ENCODE peak calls at places on chromosomes 4 and X, in five cellular contexts. M is pancreas, C is body of pancreas, L is A673, Y is left lung. F is an unnamed sample.

GRCh38 chr4:101101072-101101471 is 246.3 kb downstream of the PPP3CA start:
- DNase-seq in M (no peak), C (no peak), L (peak; percentile 39), Y (no peak), F (no peak)

GRCh38 chr4:187172340-187172761 is 448.7 kb upstream of the FAT1 start:
- DNase-seq in M (no peak), C (no peak), L (no peak), Y (no peak), F (no peak)

GRCh38 chr4:10504510-10504909 is 47.3 kb upstream of the ZNF518B start:
- DNase-seq in M (no peak), C (no peak), L (no peak), Y (no peak), F (no peak)

GRCh38 chr4:30001628-30002027 is 718.5 kb upstream of the PCDH7 start:
- DNase-seq in M (no peak), C (no peak), L (no peak), Y (no peak), F (no peak)

GRCh38 chr4:76219299-76220055 is 5.9 kb upstream of the SCARB2 start:
- DNase-seq in M (no peak), C (no peak), L (no peak), Y (no peak), F (no peak)

GRCh38 chr4:168569066-168569908 is 72.4 kb downstream of the PALLD start:
- DNase-seq in M (peak; percentile 31), C (peak; percentile 52), L (peak; percentile 65), Y (no peak), F (no peak)

GRCh38 chr4:179626687-179627086 is 2184.4 kb upstream of the AGA start:
- DNase-seq in M (no peak), C (no peak), L (no peak), Y (no peak), F (no peak)

GRCh38 chrX:49761481-49761880 is 65.7 kb upstream of the PAGE1 start:
- DNase-seq in M (no peak), C (no peak), L (peak; percentile 34), Y (no peak), F (no peak)

GRCh38 chrX:66021758-66022741 is 17.8 kb downstream of the VSIG4 start:
- DNase-seq in M (no peak), C (no peak), L (no peak), Y (no peak), F (no peak)

GRCh38 chr4:112645541-112646329 is 8.8 kb downstream of the LARP7 start:
- DNase-seq in M (no peak), C (no peak), L (no peak), Y (no peak), F (no peak)

GRCh38 chrX:44244008-44244407 is 99.5 kb downstream of the EFHC2 start:
- DNase-seq in M (no peak), C (no peak), L (peak; percentile 72), Y (no peak), F (no peak)

GRCh38 chr4:184282251-184282713 is 64.6 kb upstream of the ENPP6 start:
- DNase-seq in M (no peak), C (no peak), L (no peak), Y (no peak), F (no peak)

GRCh38 chrX:129754266-129755024 is 15.7 kb downstream of the XPNPEP2 start:
- DNase-seq in M (no peak), C (no peak), L (no peak), Y (no peak), F (no peak)

GRCh38 chr4:80201326-80202151 is 4.2 kb downstream of the PRDM8 start:
- DNase-seq in M (no peak), C (peak; percentile 38), L (peak; percentile 26), Y (peak; percentile 74), F (peak; percentile 32)

GRCh38 chr4:153095448-153096204 is 108.6 kb upstream of the TRIM2 start:
- DNase-seq in M (no peak), C (no peak), L (no peak), Y (no peak), F (no peak)

GRCh38 chr4:76526585-76526990 is 91.6 kb downstream of the SHROOM3 start:
- DNase-seq in M (peak; percentile 49), C (peak; percentile 44), L (no peak), Y (no peak), F (no peak)

GRCh38 chr4:7831330-7831729 is 108.3 kb downstream of the AFAP1 start:
- DNase-seq in M (no peak), C (no peak), L (peak; percentile 43), Y (no peak), F (no peak)

GRCh38 chrX:39576081-39576701 is 521.6 kb downstream of the BCOR start:
- DNase-seq in M (no peak), C (no peak), L (no peak), Y (no peak), F (no peak)

GRCh38 chrX:153648358-153649177 is 1.6 kb downstream of the DUSP9 start:
- DNase-seq in M (no peak), C (no peak), L (no peak), Y (no peak), F (peak; percentile 3)

GRCh38 chr4:25862411-25863346 is at the start of gene SEL1L3:
- DNase-seq in M (peak; percentile 76), C (peak; percentile 70), L (peak; percentile 57), Y (peak; percentile 92), F (peak; percentile 23)

GRCh38 chr4:25863906-25864418 is 1.2 kb upstream of the SEL1L3 start:
- DNase-seq in M (no peak), C (no peak), L (no peak), Y (no peak), F (no peak)

GRCh38 chr4:25863347-25863784 is 578 bp upstream of the SEL1L3 start:
- DNase-seq in M (peak; percentile 83), C (peak; percentile 72), L (no peak), Y (peak; percentile 86), F (no peak)

GRCh38 chr4:25867781-25868180 is 5.0 kb upstream of the SEL1L3 start:
- DNase-seq in M (no peak), C (no peak), L (no peak), Y (no peak), F (no peak)

GRCh38 chr4:25865586-25865985 is 2.8 kb upstream of the SEL1L3 start:
- DNase-seq in M (peak; percentile 42), C (peak; percentile 44), L (no peak), Y (no peak), F (no peak)
- H3K4me1 ChIP-seq in M (peaks cover 12% of the 10 kb centered on the region), C (peaks cover 29% of the 10 kb centered on the region), L (peaks cover 12% of the 10 kb centered on the region), Y (peaks cover 26% of the 10 kb centered on the region), F (peaks cover 20% of the 10 kb centered on the region)

GRCh38 chr4:26860157-26860921 is at the start of gene STIM2:
- DNase-seq in M (peak; percentile 96), C (peak; percentile 96), L (peak; percentile 99), Y (peak; percentile 99), F (peak; percentile 96)
- H3K4me1 ChIP-seq in M (peaks cover 39% of the 10 kb centered on the region), C (peaks cover 56% of the 10 kb centered on the region), L (peaks cover 52% of the 10 kb centered on the region), Y (peaks cover 63% of the 10 kb centered on the region), F (peaks cover 50% of the 10 kb centered on the region)

GRCh38 chrX:131271274-131271673 is 17.8 kb downstream of the IGSF1 start:
- DNase-seq in M (no peak), C (no peak), L (no peak), Y (no peak), F (no peak)
- H3K4me1 ChIP-seq in M (no peaks in the 10 kb centered on the region), C (no peaks in the 10 kb centered on the region), L (no peaks in the 10 kb centered on the region), Y (no peaks in the 10 kb centered on the region), F (no peaks in the 10 kb centered on the region)

GRCh38 chr4:53748328-53748772 is 157.1 kb upstream of the LNX1 start:
- DNase-seq in M (no peak), C (no peak), L (no peak), Y (peak; percentile 52), F (no peak)
- H3K4me1 ChIP-seq in M (no peaks in the 10 kb centered on the region), C (no peaks in the 10 kb centered on the region), L (no peaks in the 10 kb centered on the region), Y (no peaks in the 10 kb centered on the region), F (no peaks in the 10 kb centered on the region)

DNA sequence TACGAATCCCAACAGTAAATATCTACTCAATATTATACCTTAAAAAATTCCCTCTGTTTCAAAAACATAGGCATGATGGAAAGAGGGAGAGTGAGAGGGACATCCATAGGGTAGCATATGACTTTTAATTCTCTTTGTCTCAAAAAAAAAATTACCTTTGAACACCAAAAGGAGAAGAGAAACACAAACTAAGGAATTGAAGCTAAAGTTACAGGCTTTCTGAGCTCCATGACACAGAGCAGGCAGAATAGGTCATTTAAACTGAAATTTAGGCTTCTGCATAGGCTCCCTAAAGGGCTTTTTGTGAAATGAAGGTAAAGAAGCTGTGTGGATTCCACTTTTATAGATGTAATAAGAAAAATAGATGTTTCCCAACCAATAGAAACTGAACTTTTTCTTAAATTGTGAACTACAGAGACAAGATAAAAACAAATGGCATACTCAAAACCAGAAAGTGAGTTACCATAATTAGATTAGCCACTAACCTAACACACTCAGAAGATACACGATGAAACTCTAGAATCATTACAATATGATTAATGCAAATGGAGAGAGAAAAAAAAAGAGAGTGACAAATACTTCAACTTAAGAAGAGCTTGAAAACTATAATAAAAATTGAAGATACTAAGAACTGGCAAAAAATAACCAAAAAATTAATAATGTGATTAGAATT is 584.6 kb downstream of the GABRG1 start:
- DNase-seq in M (no peak), C (no peak), L (no peak), Y (no peak), F (no peak)
- H3K4me1 ChIP-seq in M (no peaks in the 10 kb centered on the region), C (no peaks in the 10 kb centered on the region), L (no peaks in the 10 kb centered on the region), Y (no peaks in the 10 kb centered on the region), F (no peaks in the 10 kb centered on the region)

GRCh38 chr4:2793920-2794706 is 1.2 kb downstream of the SH3BP2 start:
- DNase-seq in M (peak; percentile 75), C (peak; percentile 66), L (no peak), Y (peak; percentile 84), F (peak; percentile 89)
- H3K4me1 ChIP-seq in M (peaks cover 61% of the 10 kb centered on the region), C (peaks cover 77% of the 10 kb centered on the region), L (peaks cover 26% of the 10 kb centered on the region), Y (peaks cover 93% of the 10 kb centered on the region), F (peaks cover 71% of the 10 kb centered on the region)

GRCh38 chrX:42951747-42952146 is 173.8 kb upstream of the PPP1R2C start:
- DNase-seq in M (no peak), C (no peak), L (no peak), Y (no peak), F (no peak)
- H3K4me1 ChIP-seq in M (no peaks in the 10 kb centered on the region), C (no peaks in the 10 kb centered on the region), L (no peaks in the 10 kb centered on the region), Y (no peaks in the 10 kb centered on the region), F (no peaks in the 10 kb centered on the region)

GRCh38 chrX:107728342-107729099 is 47.1 kb downstream of the TSC22D3 start:
- DNase-seq in M (no peak), C (no peak), L (no peak), Y (no peak), F (no peak)
- H3K4me1 ChIP-seq in M (peaks cover 53% of the 10 kb centered on the region), C (peaks cover 92% of the 10 kb centered on the region), L (no peaks in the 10 kb centered on the region), Y (peaks cover 24% of the 10 kb centered on the region), F (peaks cover 76% of the 10 kb centered on the region)

GRCh38 chr4:20311863-20312262 is 60.2 kb downstream of the SLIT2 start:
- DNase-seq in M (no peak), C (no peak), L (no peak), Y (no peak), F (no peak)
- H3K4me1 ChIP-seq in M (no peaks in the 10 kb centered on the region), C (no peaks in the 10 kb centered on the region), L (peaks cover 22% of the 10 kb centered on the region), Y (no peaks in the 10 kb centered on the region), F (no peaks in the 10 kb centered on the region)